ENCODE peak calls at places on chromosome X, in eight cellular contexts. One of them, this sample, is unnamed.
A peak's percentile ranks its signal among the peaks of the same experiment; 100 is the strongest.

GRCh38 chrX:97310373-97310772 is 426.7 kb downstream of the RPA4 start:
- DNase-seq in astrocyte: peak; percentile 20
- DNase-seq in stomach: no peak
- DNase-seq in vagina: no peak
- DNase-seq in upper lobe of right lung: no peak
- DNase-seq in left lung: no peak
- DNase-seq in right lobe of liver: no peak
- DNase-seq in ovary: no peak
- DNase-seq in this sample: no peak

GRCh38 chrX:86078650-86079049 is 31.3 kb upstream of the CHM start:
- DNase-seq in right lobe of liver: no peak
- DNase-seq in vagina: no peak
- DNase-seq in stomach: no peak
- DNase-seq in astrocyte: no peak
- DNase-seq in ovary: no peak
- DNase-seq in upper lobe of right lung: no peak
- DNase-seq in left lung: no peak
- DNase-seq in this sample: no peak

GRCh38 chrX:96764864-96765263 is 80.2 kb downstream of the DIAPH2 start:
- DNase-seq in vagina: no peak
- DNase-seq in right lobe of liver: no peak
- DNase-seq in ovary: no peak
- DNase-seq in upper lobe of right lung: no peak
- DNase-seq in left lung: no peak
- DNase-seq in stomach: no peak
- DNase-seq in astrocyte: no peak
- DNase-seq in this sample: no peak

GRCh38 chrX:141341341-141341740 is 99.0 kb upstream of the SPANXC start:
- DNase-seq in upper lobe of right lung: no peak
- DNase-seq in ovary: no peak
- DNase-seq in astrocyte: peak; percentile 86
- DNase-seq in stomach: no peak
- DNase-seq in vagina: no peak
- DNase-seq in left lung: no peak
- DNase-seq in right lobe of liver: no peak
- DNase-seq in this sample: no peak

GRCh38 chrX:56994375-56995270 is 718 bp downstream of the SPIN3 start:
- DNase-seq in stomach: no peak
- DNase-seq in left lung: no peak
- DNase-seq in astrocyte: peak; percentile 1
- DNase-seq in ovary: peak; percentile 36
- DNase-seq in vagina: no peak
- DNase-seq in right lobe of liver: peak; percentile 37
- DNase-seq in upper lobe of right lung: no peak
- DNase-seq in this sample: no peak

GRCh38 chrX:10486373-10486772 is 134.0 kb downstream of the MID1 start:
- DNase-seq in vagina: no peak
- DNase-seq in ovary: no peak
- DNase-seq in upper lobe of right lung: no peak
- DNase-seq in left lung: no peak
- DNase-seq in stomach: no peak
- DNase-seq in right lobe of liver: no peak
- DNase-seq in astrocyte: peak; percentile 72
- DNase-seq in this sample: no peak

GRCh38 chrX:101057095-101057714 is 5.3 kb upstream of the TRMT2B start:
- DNase-seq in ovary: no peak
- DNase-seq in left lung: no peak
- DNase-seq in vagina: no peak
- DNase-seq in right lobe of liver: no peak
- DNase-seq in upper lobe of right lung: no peak
- DNase-seq in astrocyte: peak; percentile 50
- DNase-seq in stomach: no peak
- DNase-seq in this sample: no peak

GRCh38 chrX:37686348-37686736 is 751 bp downstream of the XK start:
- DNase-seq in stomach: no peak
- DNase-seq in right lobe of liver: no peak
- DNase-seq in upper lobe of right lung: no peak
- DNase-seq in ovary: no peak
- DNase-seq in vagina: no peak
- DNase-seq in astrocyte: no peak
- DNase-seq in left lung: no peak
- DNase-seq in this sample: no peak

GRCh38 chrX:40933132-40934078 is 151.8 kb upstream of the USP9X start:
- DNase-seq in vagina: no peak
- DNase-seq in right lobe of liver: no peak
- DNase-seq in stomach: no peak
- DNase-seq in upper lobe of right lung: no peak
- DNase-seq in astrocyte: peak; percentile 68
- DNase-seq in ovary: no peak
- DNase-seq in left lung: no peak
- DNase-seq in this sample: no peak

DNA sequence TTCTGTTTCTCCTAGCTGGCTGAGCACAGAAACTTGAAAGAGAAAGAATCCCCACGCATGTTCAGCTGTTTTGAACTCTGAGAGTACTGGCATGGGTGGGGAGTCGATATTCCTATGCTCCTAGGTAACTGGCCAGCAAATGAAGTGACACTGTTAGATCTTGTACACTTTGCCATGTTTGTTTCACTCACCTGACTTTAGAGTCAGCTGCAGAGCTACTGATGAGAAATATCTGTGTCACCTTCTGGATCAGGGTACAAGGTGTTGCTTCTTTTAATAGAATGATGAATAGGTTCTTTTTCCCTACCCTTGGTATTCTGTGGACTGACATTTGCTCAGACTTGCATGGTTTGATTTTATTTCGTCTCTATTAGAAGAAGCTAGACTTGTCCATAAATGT is 28.3 kb downstream of the OCRL start:
- DNase-seq in left lung: no peak
- DNase-seq in ovary: no peak
- DNase-seq in vagina: no peak
- DNase-seq in right lobe of liver: no peak
- DNase-seq in stomach: no peak
- DNase-seq in astrocyte: no peak
- DNase-seq in upper lobe of right lung: no peak
- DNase-seq in this sample: no peak
- H3K36me3 ChIP-seq in left lung: no peaks in the 10 kb centered on the region
- H3K36me3 ChIP-seq in ovary: no peaks in the 10 kb centered on the region
- H3K36me3 ChIP-seq in vagina: no peaks in the 10 kb centered on the region
- H3K36me3 ChIP-seq in right lobe of liver: no peaks in the 10 kb centered on the region
- H3K36me3 ChIP-seq in stomach: peaks cover 42% of the 10 kb centered on the region
- H3K36me3 ChIP-seq in astrocyte: peaks cover 16% of the 10 kb centered on the region
- H3K36me3 ChIP-seq in upper lobe of right lung: peaks cover 8% of the 10 kb centered on the region
- H3K36me3 ChIP-seq in this sample: no peaks in the 10 kb centered on the region

GRCh38 chrX:335758-336155 is 17.2 kb upstream of the GTPBP6 start:
- DNase-seq in upper lobe of right lung: peak; percentile 51
- DNase-seq in vagina: no peak
- DNase-seq in left lung: peak; percentile 18
- DNase-seq in stomach: no peak
- DNase-seq in right lobe of liver: no peak
- DNase-seq in ovary: peak; percentile 14
- DNase-seq in astrocyte: no peak
- DNase-seq in this sample: no peak

GRCh38 chrX:334331-334891 is 15.8 kb upstream of the GTPBP6 start:
- DNase-seq in stomach: no peak
- DNase-seq in astrocyte: no peak
- DNase-seq in ovary: no peak
- DNase-seq in right lobe of liver: no peak
- DNase-seq in vagina: no peak
- DNase-seq in upper lobe of right lung: peak; percentile 58
- DNase-seq in left lung: peak; percentile 74
- DNase-seq in this sample: no peak

GRCh38 chrX:334971-335757 is 16.6 kb upstream of the GTPBP6 start:
- DNase-seq in ovary: peak; percentile 35
- DNase-seq in upper lobe of right lung: peak; percentile 57
- DNase-seq in stomach: no peak
- DNase-seq in right lobe of liver: no peak
- DNase-seq in left lung: peak; percentile 77
- DNase-seq in vagina: no peak
- DNase-seq in astrocyte: no peak
- DNase-seq in this sample: no peak

GRCh38 chrX:337331-337831 is 18.8 kb upstream of the GTPBP6 start:
- DNase-seq in left lung: peak; percentile 67
- DNase-seq in stomach: no peak
- DNase-seq in vagina: no peak
- DNase-seq in upper lobe of right lung: peak; percentile 57
- DNase-seq in ovary: peak; percentile 27
- DNase-seq in right lobe of liver: no peak
- DNase-seq in astrocyte: no peak
- DNase-seq in this sample: no peak

DNA sequence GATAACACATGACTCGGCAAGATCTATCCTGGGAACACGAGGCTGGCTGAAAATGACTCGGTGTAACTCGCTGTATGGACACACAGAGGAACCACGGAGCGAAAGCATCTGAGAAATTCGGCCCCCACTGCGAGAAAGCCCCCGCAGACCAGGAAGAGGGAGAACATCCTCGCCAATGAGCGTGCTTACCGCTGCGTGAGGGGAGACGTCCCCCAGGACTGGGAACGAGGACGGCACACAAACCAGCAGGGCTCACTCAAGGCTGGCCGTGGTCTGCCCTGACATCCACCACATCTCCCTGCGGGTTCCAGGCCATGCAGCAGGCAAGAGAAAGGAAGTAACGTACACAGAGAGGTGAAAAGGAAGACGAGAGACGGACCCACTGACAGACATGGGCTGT is 17.6 kb upstream of the GTPBP6 start:
- DNase-seq in ovary: peak; percentile 23
- DNase-seq in vagina: no peak
- DNase-seq in right lobe of liver: no peak
- DNase-seq in stomach: no peak
- DNase-seq in upper lobe of right lung: peak; percentile 48
- DNase-seq in left lung: peak; percentile 55
- DNase-seq in astrocyte: no peak
- DNase-seq in this sample: no peak
- TF ChIP-seq CTCF in ovary: no peak
- TF ChIP-seq CTCF in vagina: no peak
- TF ChIP-seq CTCF in right lobe of liver: no peak
- TF ChIP-seq CTCF in stomach: no peak
- TF ChIP-seq CTCF in upper lobe of right lung: no peak
- TF ChIP-seq CTCF in left lung: no peak
- TF ChIP-seq CTCF in astrocyte: no peak
- TF ChIP-seq CTCF in this sample: no peak

GRCh38 chrX:72274526-72274925 is 2.5 kb downstream of the RPS4X start:
- DNase-seq in ovary: no peak
- DNase-seq in upper lobe of right lung: no peak
- DNase-seq in stomach: no peak
- DNase-seq in astrocyte: peak; percentile 35
- DNase-seq in vagina: no peak
- DNase-seq in left lung: no peak
- DNase-seq in right lobe of liver: no peak
- DNase-seq in this sample: no peak
- H3K36me3 ChIP-seq in ovary: no peaks in the 10 kb centered on the region
- H3K36me3 ChIP-seq in upper lobe of right lung: peaks cover 47% of the 10 kb centered on the region
- H3K36me3 ChIP-seq in stomach: peaks cover 55% of the 10 kb centered on the region
- H3K36me3 ChIP-seq in astrocyte: peaks cover 36% of the 10 kb centered on the region
- H3K36me3 ChIP-seq in vagina: no peaks in the 10 kb centered on the region
- H3K36me3 ChIP-seq in left lung: peaks cover 10% of the 10 kb centered on the region
- H3K36me3 ChIP-seq in right lobe of liver: peaks cover 15% of the 10 kb centered on the region
- H3K36me3 ChIP-seq in this sample: peaks cover 4% of the 10 kb centered on the region

DNA sequence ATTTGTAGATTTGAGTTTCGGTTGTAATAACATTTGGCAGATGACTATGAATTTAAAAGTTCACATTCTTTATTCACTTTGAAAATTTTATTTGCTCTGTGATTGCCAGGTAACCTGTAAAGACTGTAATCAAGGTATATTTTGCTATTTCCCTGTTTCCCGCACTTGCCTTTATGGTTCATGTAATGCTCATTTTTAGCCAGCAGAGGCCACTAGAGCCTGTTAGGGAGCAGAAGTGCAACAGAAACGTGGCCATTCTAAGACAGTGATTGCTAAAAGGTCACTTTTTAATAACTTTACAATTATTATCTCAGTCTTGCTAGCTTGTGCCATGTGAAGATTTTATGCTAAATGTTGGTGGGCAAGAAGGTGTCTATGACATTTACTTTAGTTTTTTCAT is 12.4 kb downstream of the YIPF6 start:
- DNase-seq in upper lobe of right lung: no peak
- DNase-seq in left lung: no peak
- DNase-seq in astrocyte: no peak
- DNase-seq in ovary: no peak
- DNase-seq in right lobe of liver: no peak
- DNase-seq in stomach: no peak
- DNase-seq in vagina: no peak
- DNase-seq in this sample: peak; percentile 65
- TF ChIP-seq CTCF in upper lobe of right lung: peak; percentile 69
- TF ChIP-seq CTCF in left lung: peak; percentile 89
- TF ChIP-seq CTCF in astrocyte: peak; percentile 69
- TF ChIP-seq CTCF in ovary: peak; percentile 60
- TF ChIP-seq CTCF in right lobe of liver: peak; percentile 85
- TF ChIP-seq CTCF in stomach: no peak
- TF ChIP-seq CTCF in vagina: peak; percentile 58
- TF ChIP-seq CTCF in this sample: peak; percentile 84

DNA sequence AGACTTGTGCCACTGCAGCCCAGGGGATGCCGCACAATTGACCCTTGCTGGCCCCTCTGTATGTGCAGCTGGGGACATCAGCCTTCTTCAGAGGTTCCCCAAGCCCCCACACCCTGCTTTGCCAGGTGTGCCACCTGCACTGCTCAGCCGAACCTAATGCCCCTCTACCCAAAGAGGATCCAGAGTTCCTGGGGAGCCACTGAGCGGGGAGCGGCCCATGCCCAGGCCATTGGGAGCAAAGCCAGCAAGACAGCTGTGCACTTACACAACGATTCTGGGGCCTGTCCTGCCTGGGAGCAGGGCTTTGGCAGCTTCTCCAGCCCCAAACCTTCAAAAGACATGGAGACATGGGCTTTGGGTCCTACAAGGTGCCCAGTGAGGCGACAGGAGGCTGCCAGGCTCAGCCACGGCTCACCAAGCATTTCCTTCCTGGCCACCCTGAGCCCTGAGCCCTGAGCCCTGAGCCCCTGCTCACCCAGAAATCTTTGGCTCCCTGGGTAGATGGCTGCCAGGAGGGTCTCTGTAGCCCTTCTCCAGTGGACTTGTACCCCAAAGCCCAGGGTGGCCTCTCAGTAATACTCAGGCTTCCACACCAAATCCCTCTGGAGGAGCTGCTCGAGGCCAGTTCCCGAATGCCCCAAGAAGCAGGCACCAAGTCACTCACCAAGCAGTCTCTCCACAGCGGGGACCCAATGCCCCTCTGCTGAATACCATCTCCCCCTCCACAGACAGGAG is 13.0 kb downstream of the PNMA6E start:
- DNase-seq in left lung: no peak
- DNase-seq in ovary: peak; percentile 47
- DNase-seq in stomach: no peak
- DNase-seq in vagina: peak; percentile 78
- DNase-seq in astrocyte: no peak
- DNase-seq in right lobe of liver: no peak
- DNase-seq in upper lobe of right lung: no peak
- DNase-seq in this sample: no peak
- H3K36me3 ChIP-seq in left lung: no peaks in the 10 kb centered on the region
- H3K36me3 ChIP-seq in ovary: no peaks in the 10 kb centered on the region
- H3K36me3 ChIP-seq in stomach: no peaks in the 10 kb centered on the region
- H3K36me3 ChIP-seq in vagina: no peaks in the 10 kb centered on the region
- H3K36me3 ChIP-seq in astrocyte: no peaks in the 10 kb centered on the region
- H3K36me3 ChIP-seq in right lobe of liver: no peaks in the 10 kb centered on the region
- H3K36me3 ChIP-seq in upper lobe of right lung: no peaks in the 10 kb centered on the region
- H3K36me3 ChIP-seq in this sample: no peaks in the 10 kb centered on the region